ENCODE peak calls at places on chromosomes 11 and 22, in ten cellular contexts. F, R, P, K, W, E, U, B, M and O are unnamed samples.

GRCh38 chr11:46272816-46273427 is 4.5 kb upstream of the CREB3L1 start:
- DNase-seq in F (no peak), R (peak), P (no peak), K (no peak), W (no peak), E (no peak), U (no peak), B (no peak), M (no peak), O (no peak)

GRCh38 chr11:12276356-12276755 is 101.0 kb upstream of the PARVA start:
- DNase-seq in F (no peak), R (peak), P (no peak), K (no peak), W (no peak), E (no peak), U (no peak), B (no peak), M (no peak), O (no peak)

GRCh38 chr11:6315811-6316425 is 4.4 kb downstream of the CAVIN3 start:
- DNase-seq in F (peak), R (peak), P (no peak), K (peak), W (peak), E (peak), U (peak), B (no peak), M (peak), O (peak)

GRCh38 chr11:67606150-67606476 is 623 bp upstream of the NDUFV1 start:
- DNase-seq in F (no peak), R (no peak), P (no peak), K (no peak), W (no peak), E (no peak), U (no peak), B (no peak), M (no peak), O (no peak)

GRCh38 chr11:9814108-9814507 is 150.2 kb downstream of the SWAP70 start:
- DNase-seq in F (no peak), R (no peak), P (no peak), K (no peak), W (no peak), E (no peak), U (no peak), B (no peak), M (no peak), O (no peak)

GRCh38 chr11:121763526-121763925 is 310.8 kb upstream of the SORL1-AS1 start:
- DNase-seq in F (no peak), R (no peak), P (no peak), K (no peak), W (no peak), E (no peak), U (no peak), B (no peak), M (peak), O (no peak)

GRCh38 chr11:120566176-120566575 is 54.6 kb downstream of the GRIK4 start:
- DNase-seq in F (no peak), R (no peak), P (no peak), K (peak), W (no peak), E (no peak), U (no peak), B (no peak), M (no peak), O (no peak)

GRCh38 chr11:45089251-45089650 is 57.2 kb upstream of the PRDM11 start:
- DNase-seq in F (no peak), R (peak), P (peak), K (no peak), W (peak), E (no peak), U (no peak), B (no peak), M (no peak), O (peak)

GRCh38 chr11:95147364-95147905 is 57.8 kb downstream of the ENDOD1 start:
- DNase-seq in F (no peak), R (no peak), P (peak), K (peak), W (no peak), E (no peak), U (no peak), B (peak), M (no peak), O (no peak)

GRCh38 chr11:67607507-67607906 is 771 bp downstream of the NDUFV1 start:
- DNase-seq in F (no peak), R (no peak), P (no peak), K (no peak), W (no peak), E (no peak), U (no peak), B (no peak), M (no peak), O (no peak)

GRCh38 chr11:3161309-3161708 is 3.8 kb downstream of the OSBPL5 start:
- DNase-seq in F (no peak), R (peak), P (no peak), K (no peak), W (peak), E (no peak), U (no peak), B (no peak), M (no peak), O (no peak)

GRCh38 chr22:31082606-31083376 is 1.7 kb downstream of the SMTN start:
- DNase-seq in F (no peak), R (peak), P (no peak), K (peak), W (peak), E (peak), U (peak), B (no peak), M (peak), O (peak)

GRCh38 chr22:32058656-32059280 is 15.7 kb downstream of the SLC5A1 start:
- DNase-seq in F (no peak), R (no peak), P (no peak), K (no peak), W (no peak), E (no peak), U (peak), B (no peak), M (no peak), O (no peak)

GRCh38 chr11:115447273-115447864 is 56.8 kb downstream of the CADM1 start:
- DNase-seq in F (no peak), R (no peak), P (no peak), K (no peak), W (no peak), E (no peak), U (no peak), B (no peak), M (no peak), O (no peak)

GRCh38 chr11:332651-333480 is 12.2 kb upstream of the IFITM3 start:
- DNase-seq in F (no peak), R (peak), P (no peak), K (no peak), W (no peak), E (no peak), U (no peak), B (no peak), M (no peak), O (no peak)

GRCh38 chr11:35096737-35097136 is 42.2 kb upstream of the CD44 start:
- DNase-seq in F (no peak), R (no peak), P (no peak), K (no peak), W (no peak), E (no peak), U (no peak), B (no peak), M (no peak), O (no peak)

GRCh38 chr11:81219661-81220060 is 1514.0 kb downstream of the FAM181B start:
- DNase-seq in F (no peak), R (no peak), P (no peak), K (no peak), W (no peak), E (no peak), U (no peak), B (no peak), M (no peak), O (no peak)

GRCh38 chr11:76577199-76577920 is 93.2 kb downstream of the LRRC32 start:
- DNase-seq in F (no peak), R (no peak), P (no peak), K (no peak), W (no peak), E (no peak), U (no peak), B (peak), M (no peak), O (no peak)

GRCh38 chr22:31287818-31288495 is 4.3 kb downstream of the PIK3IP1 start:
- DNase-seq in F (no peak), R (no peak), P (no peak), K (no peak), W (no peak), E (no peak), U (no peak), B (no peak), M (no peak), O (no peak)

GRCh38 chr22:39900306-39901227 is at the start of gene GRAP2:
- DNase-seq in F (no peak), R (no peak), P (no peak), K (no peak), W (no peak), E (peak), U (no peak), B (no peak), M (peak), O (no peak)

GRCh38 chr11:62431171-62431895 is 12.5 kb downstream of the SCGB1A1 start:
- DNase-seq in F (no peak), R (no peak), P (no peak), K (no peak), W (no peak), E (no peak), U (no peak), B (no peak), M (no peak), O (no peak)

GRCh38 chr11:12110714-12111481 is 508 bp downstream of the MICAL2 start:
- DNase-seq in F (no peak), R (peak), P (no peak), K (no peak), W (peak), E (no peak), U (peak), B (no peak), M (no peak), O (no peak)

GRCh38 chr11:111376453-111376871 is 2.6 kb downstream of the POU2AF1 start:
- DNase-seq in F (no peak), R (no peak), P (no peak), K (no peak), W (no peak), E (no peak), U (no peak), B (no peak), M (peak), O (no peak)

GRCh38 chr11:35232961-35233360 is 94.0 kb downstream of the CD44 start:
- DNase-seq in F (no peak), R (no peak), P (no peak), K (no peak), W (no peak), E (no peak), U (no peak), B (no peak), M (no peak), O (no peak)

GRCh38 chr11:9672918-9673317 is 9.0 kb downstream of the SWAP70 start:
- DNase-seq in F (no peak), R (no peak), P (no peak), K (no peak), W (no peak), E (no peak), U (no peak), B (no peak), M (no peak), O (no peak)

GRCh38 chr22:39092111-39092867 is 4.8 kb upstream of the APOBEC3H start:
- DNase-seq in F (no peak), R (no peak), P (no peak), K (no peak), W (no peak), E (no peak), U (no peak), B (no peak), M (peak), O (no peak)

GRCh38 chr11:88329563-88330250 is 7.8 kb downstream of the CTSC start:
- DNase-seq in F (no peak), R (no peak), P (no peak), K (no peak), W (no peak), E (no peak), U (no peak), B (no peak), M (peak), O (no peak)

GRCh38 chr11:46391578-46392420 is at the start of gene CHRM4:
- DNase-seq in F (peak), R (peak), P (no peak), K (no peak), W (no peak), E (no peak), U (peak), B (no peak), M (no peak), O (no peak)

DNA sequence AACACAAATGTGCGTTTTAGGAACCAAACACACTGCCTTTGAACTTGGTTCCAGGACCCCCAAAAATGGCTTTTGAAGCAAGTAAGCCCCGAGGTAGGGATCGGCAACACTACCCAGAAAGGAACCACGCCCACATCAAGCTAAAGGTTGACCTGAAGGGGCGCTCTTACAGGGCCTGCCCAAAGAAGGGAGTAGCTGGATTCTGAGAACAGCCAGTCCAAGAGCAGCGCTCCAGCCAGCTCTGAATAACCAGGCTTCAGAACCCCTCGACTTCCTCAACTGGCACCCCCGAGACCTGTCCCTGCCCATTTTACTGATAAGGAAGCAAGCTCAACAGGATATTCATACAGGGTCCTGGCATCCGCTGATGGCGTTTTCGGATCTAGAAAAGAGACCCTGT is 18.9 kb upstream of the MOB2 start:
- DNase-seq in F (no peak), R (peak), P (no peak), K (no peak), W (peak), E (no peak), U (peak), B (no peak), M (no peak), O (no peak)
- TF ChIP-seq CTCF in F (no peak), R (no peak), P (no peak), K (peak), W (no peak), E (no peak), U (peak), B (no peak), M (no peak), O (no peak)

DNA sequence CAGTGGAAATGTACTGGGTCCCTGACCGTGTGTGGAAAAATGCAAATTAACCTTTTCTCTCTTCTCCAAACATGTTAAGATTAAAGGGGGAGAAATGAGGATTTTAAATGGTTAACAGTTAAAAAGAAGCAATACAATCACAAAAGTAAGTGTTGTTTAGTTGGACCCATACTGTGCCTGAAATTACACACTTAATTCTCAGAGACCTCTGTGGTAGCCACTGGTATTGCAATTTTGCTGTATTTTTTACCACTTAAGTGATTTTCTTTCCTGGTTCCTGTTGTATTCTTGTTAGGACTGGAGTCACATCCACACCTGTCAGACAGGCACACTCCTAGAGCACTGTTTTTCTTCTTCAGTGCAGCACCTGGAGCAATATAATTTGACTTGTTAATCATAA is 179.6 kb upstream of the PDGFD start:
- DNase-seq in F (no peak), R (no peak), P (no peak), K (peak), W (no peak), E (no peak), U (peak), B (no peak), M (peak), O (no peak)
- TF ChIP-seq CTCF in F (peak), R (no peak), P (peak), K (peak), W (peak), E (peak), U (no peak), B (peak), M (peak), O (no peak)

GRCh38 chr11:86893235-86893634 is 62.0 kb downstream of the FZD4 start:
- DNase-seq in F (no peak), R (no peak), P (no peak), K (no peak), W (no peak), E (no peak), U (no peak), B (no peak), M (no peak), O (no peak)
- TF ChIP-seq CTCF in F (no peak), R (no peak), P (no peak), K (no peak), W (no peak), E (no peak), U (no peak), B (no peak), M (no peak), O (no peak)

GRCh38 chr11:24239930-24240329 is 256.9 kb upstream of the LUZP2 start:
- DNase-seq in F (no peak), R (no peak), P (no peak), K (no peak), W (no peak), E (no peak), U (no peak), B (no peak), M (no peak), O (no peak)

GRCh38 chr11:24240496-24240895 is 256.4 kb upstream of the LUZP2 start:
- DNase-seq in F (no peak), R (no peak), P (no peak), K (no peak), W (no peak), E (no peak), U (no peak), B (no peak), M (no peak), O (no peak)

GRCh38 chr11:24239016-24239720 is 257.7 kb upstream of the LUZP2 start:
- DNase-seq in F (no peak), R (no peak), P (peak), K (no peak), W (no peak), E (no peak), U (no peak), B (no peak), M (no peak), O (no peak)

GRCh38 chr11:24233041-24233440 is 263.8 kb upstream of the LUZP2 start:
- DNase-seq in F (no peak), R (no peak), P (no peak), K (no peak), W (no peak), E (no peak), U (no peak), B (no peak), M (no peak), O (no peak)

DNA sequence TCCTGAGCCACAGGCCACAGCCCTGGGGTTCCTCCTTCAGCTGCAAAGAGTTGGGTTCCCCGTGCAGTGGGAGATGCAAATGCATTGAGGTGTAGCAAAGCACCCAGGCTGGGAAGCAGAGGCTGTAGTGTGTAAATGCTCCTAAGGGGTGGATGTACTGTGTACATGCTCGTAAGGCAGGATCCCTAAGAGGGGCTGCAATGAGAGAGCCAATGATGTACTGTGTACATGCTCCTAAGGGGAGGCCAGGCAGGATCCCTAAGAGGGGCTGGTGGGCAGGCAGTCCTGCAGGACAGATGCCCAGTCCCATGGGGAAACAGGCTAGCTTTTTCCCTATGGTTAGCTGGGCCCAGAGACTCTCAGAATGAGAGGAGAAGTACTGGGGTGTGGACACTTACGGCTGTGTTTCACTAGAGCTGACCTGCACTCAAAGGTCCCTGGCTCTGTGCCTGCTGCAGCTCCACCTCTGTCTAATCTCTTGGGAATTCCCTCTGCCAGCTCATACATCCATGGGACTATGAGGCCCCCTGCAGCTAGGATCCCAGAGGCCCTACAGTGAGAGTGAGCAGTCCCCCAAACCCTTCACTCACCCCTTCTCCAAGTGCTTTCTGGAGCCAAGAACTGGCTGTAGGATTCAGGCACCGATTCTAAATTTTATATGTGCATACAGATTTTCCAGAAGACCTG is 261.9 kb upstream of the LUZP2 start:
- DNase-seq in F (no peak), R (no peak), P (no peak), K (no peak), W (peak), E (no peak), U (peak), B (no peak), M (no peak), O (no peak)
- TF ChIP-seq CTCF in F (no peak), R (no peak), P (no peak), K (no peak), W (no peak), E (no peak), U (peak), B (peak), M (no peak), O (no peak)

DNA sequence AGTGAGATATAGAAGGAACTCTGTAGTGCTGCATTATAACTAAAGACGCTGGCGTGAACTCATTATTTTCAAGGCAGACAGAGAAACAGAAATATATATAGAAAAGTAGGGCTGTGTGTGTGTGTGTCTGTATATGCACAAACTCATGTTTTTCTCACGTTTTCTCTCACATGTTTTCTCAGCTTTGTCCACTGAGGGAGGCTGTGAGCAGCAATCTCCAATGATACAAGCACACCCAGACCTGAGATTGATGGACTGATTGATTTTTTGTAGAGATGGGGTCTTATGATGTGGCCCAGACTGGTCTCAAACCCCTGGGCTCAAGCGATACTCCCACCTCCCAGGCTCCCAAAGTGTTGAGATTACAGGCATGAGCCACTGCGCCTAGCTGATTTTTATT is 122.5 kb downstream of the SERGEF start:
- DNase-seq in F (no peak), R (no peak), P (no peak), K (no peak), W (no peak), E (no peak), U (peak), B (no peak), M (no peak), O (no peak)
- TF ChIP-seq CTCF in F (no peak), R (no peak), P (no peak), K (peak), W (no peak), E (no peak), U (peak), B (no peak), M (no peak), O (no peak)

GRCh38 chr11:72753341-72754148 is 1.3 kb upstream of the ARAP1 start:
- DNase-seq in F (no peak), R (no peak), P (no peak), K (no peak), W (no peak), E (no peak), U (no peak), B (no peak), M (no peak), O (no peak)
- TF ChIP-seq CTCF in F (no peak), R (no peak), P (no peak), K (peak), W (peak), E (no peak), U (no peak), B (peak), M (no peak), O (no peak)

GRCh38 chr11:59267738-59268475 is 55.2 kb upstream of the MPEG1 start:
- DNase-seq in F (no peak), R (no peak), P (no peak), K (no peak), W (no peak), E (no peak), U (no peak), B (no peak), M (no peak), O (no peak)
- TF ChIP-seq CTCF in F (no peak), R (no peak), P (no peak), K (no peak), W (no peak), E (no peak), U (no peak), B (no peak), M (no peak), O (no peak)